ENCODE peak calls at places on chromosome 2, in nine cellular contexts. U is fibroblast of mammary gland, E is fibroblast of lung, S is tibial artery, H is dorsolateral prefrontal cortex, W is fibroblast of villous mesenchyme, F is heart left ventricle, C is AG04449, K is BJ. G is an unnamed sample.

GRCh38 chr2:212957184-212957583 is 194.2 kb downstream of the IKZF2 start:
- DNase-seq in W (no peak), K (no peak), H (no peak), U (no peak), F (no peak), E (no peak), S (no peak), C (no peak), G (no peak)

GRCh38 chr2:95071856-95072255 is 46.3 kb downstream of the MAL start:
- DNase-seq in H (no peak), C (no peak), W (no peak), E (no peak), F (no peak), U (no peak), S (no peak), K (no peak), G (no peak)

GRCh38 chr2:46434851-46435273 is 44.5 kb upstream of the TMEM247 start:
- DNase-seq in U (peak), W (peak), F (no peak), S (no peak), H (no peak), C (peak), E (peak), K (peak), G (peak)

GRCh38 chr2:64975232-64975791 is 13.9 kb upstream of the SLC1A4 start:
- DNase-seq in H (peak), W (peak), E (peak), C (peak), K (no peak), U (peak), S (peak), F (peak), G (peak)

GRCh38 chr2:3635171-3636008 is 22.6 kb upstream of the ALLC start:
- DNase-seq in E (no peak), H (no peak), F (no peak), K (no peak), W (peak), C (no peak), U (no peak), S (peak), G (no peak)

GRCh38 chr2:145800201-145801091 is 1280.5 kb upstream of the ZEB2 start:
- DNase-seq in H (no peak), S (no peak), F (no peak), U (peak), W (no peak), K (no peak), E (peak), C (no peak), G (no peak)

GRCh38 chr2:196535742-196536141 is 103.8 kb upstream of the CCDC150 start:
- DNase-seq in H (no peak), S (no peak), F (no peak), W (peak), C (no peak), K (no peak), U (no peak), E (no peak), G (no peak)

GRCh38 chr2:43193996-43194869 is 32.2 kb downstream of the ZFP36L2 start:
- DNase-seq in E (no peak), U (no peak), W (no peak), F (no peak), C (no peak), K (no peak), H (no peak), S (no peak), G (no peak)

GRCh38 chr2:201466050-201466660 is 14.6 kb downstream of the STRADB start:
- DNase-seq in E (peak), H (no peak), F (no peak), C (no peak), S (no peak), W (peak), K (peak), U (peak), G (peak)

GRCh38 chr2:83585250-83585649 is 873.8 kb downstream of the SUCLG1 start:
- DNase-seq in K (no peak), S (no peak), W (no peak), F (no peak), C (no peak), H (no peak), U (no peak), E (no peak), G (no peak)

GRCh38 chr2:237695201-237695780 is 67.9 kb downstream of the LRRFIP1 start:
- DNase-seq in U (peak), C (peak), F (no peak), K (peak), S (no peak), W (peak), E (peak), H (no peak), G (peak)

GRCh38 chr2:234958746-234959395 is 7.1 kb downstream of the SH3BP4 start:
- DNase-seq in H (no peak), K (no peak), U (no peak), W (no peak), F (no peak), S (no peak), C (no peak), E (no peak), G (no peak)

GRCh38 chr2:231200805-231201474 is 2.5 kb downstream of the ARMC9 start:
- DNase-seq in E (peak), C (no peak), U (peak), F (no peak), K (no peak), S (no peak), W (peak), H (no peak), G (peak)

GRCh38 chr2:26605969-26606846 is 35.0 kb downstream of the CIB4 start:
- DNase-seq in H (no peak), W (peak), F (no peak), E (no peak), C (no peak), K (no peak), U (peak), S (no peak), G (no peak)

GRCh38 chr2:199914372-199914958 is 3.4 kb downstream of the C2orf69 start:
- DNase-seq in U (no peak), C (no peak), K (no peak), S (no peak), F (no peak), E (no peak), H (no peak), W (no peak), G (no peak)
- TF ChIP-seq CTCF in U (no peak), C (no peak), K (no peak), S (no peak), F (no peak), E (no peak), H (no peak), W (no peak), G (no peak)

GRCh38 chr2:240256704-240257637 is 116.5 kb upstream of the OTOS start:
- DNase-seq in E (no peak), W (no peak), H (no peak), F (no peak), K (no peak), C (no peak), S (no peak), U (no peak), G (no peak)

GRCh38 chr2:240257940-240258580 is 117.6 kb upstream of the OTOS start:
- DNase-seq in E (no peak), S (no peak), U (no peak), K (no peak), C (no peak), H (no peak), W (no peak), F (no peak), G (no peak)

GRCh38 chr2:240255165-240255491 is 114.7 kb upstream of the OTOS start:
- DNase-seq in F (no peak), S (no peak), K (no peak), W (no peak), U (no peak), E (no peak), C (no peak), H (no peak), G (no peak)

GRCh38 chr2:240254337-240255164 is 114.1 kb upstream of the OTOS start:
- DNase-seq in H (no peak), E (no peak), C (no peak), U (no peak), F (no peak), K (no peak), W (no peak), S (no peak), G (no peak)

DNA sequence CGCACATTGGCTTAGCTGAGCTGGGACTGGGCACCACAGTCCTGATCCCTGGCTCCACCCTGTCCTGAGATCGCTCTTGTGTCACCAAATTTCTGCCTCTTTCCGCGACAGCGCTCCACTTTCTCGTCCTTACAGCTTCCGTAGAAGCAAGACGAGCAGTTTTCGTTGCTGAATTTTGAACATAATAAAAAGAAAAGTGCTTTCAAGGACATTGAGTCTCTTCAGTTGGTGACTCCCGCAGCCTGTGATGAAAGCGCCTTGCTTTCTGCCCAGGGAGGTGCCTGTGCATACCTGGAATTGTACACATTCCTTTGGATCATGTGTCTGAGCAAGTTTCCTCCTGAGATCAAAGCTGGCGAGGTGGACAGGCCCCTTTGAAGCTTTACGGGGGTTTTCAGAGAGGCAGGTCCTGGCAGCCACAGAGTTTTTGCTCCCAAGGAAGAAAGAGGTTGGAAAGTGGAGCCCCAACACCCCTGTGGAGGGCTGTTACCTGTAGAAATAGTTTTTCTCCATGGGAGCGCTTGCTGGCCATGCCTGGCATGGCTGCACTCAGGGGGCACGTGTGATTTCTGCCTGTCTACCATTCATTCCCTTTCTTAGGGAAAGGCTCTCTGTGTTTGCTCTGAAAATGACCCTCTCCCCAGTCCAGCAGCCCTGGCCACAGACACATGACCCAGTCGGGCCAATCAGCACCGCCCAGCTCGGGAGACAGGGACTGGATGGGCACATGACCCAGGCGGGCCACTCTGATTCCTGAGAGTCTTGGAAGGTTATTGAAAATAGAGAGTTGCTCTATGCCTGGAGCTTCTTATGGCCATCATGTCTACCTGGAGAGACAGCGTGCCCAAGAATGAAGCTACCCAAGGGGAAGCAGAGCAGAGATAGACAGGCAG is 115.6 kb upstream of the OTOS start:
- DNase-seq in U (no peak), K (no peak), S (no peak), C (no peak), E (peak), F (no peak), H (no peak), W (no peak), G (no peak)
- H3K4me3 ChIP-seq in U (no peak), K (no peak), S (no peak), C (no peak), E (no peak), F (no peak), H (no peak), W (no peak), G (no peak)

DNA sequence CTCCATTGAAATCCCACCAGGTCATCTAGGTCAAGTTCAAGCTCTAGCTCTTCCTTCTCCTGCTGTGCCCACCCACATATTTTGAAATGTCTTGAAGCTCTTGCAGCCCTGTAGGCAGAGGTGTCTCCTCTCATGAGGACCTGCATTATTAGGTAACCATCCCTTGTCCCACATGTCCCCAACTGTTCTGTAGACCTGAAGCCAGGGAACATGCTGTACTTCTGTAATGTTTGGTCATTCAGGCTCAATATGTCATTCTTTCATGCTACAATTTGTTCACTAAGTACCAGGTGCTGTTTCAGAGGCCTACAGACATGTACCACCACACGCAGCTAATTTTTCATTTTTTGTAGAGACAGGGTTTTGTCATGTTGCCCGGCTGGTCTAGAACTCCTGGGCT is 22.2 kb downstream of the SLC3A1 start:
- DNase-seq in K (no peak), C (no peak), H (no peak), S (no peak), U (no peak), F (no peak), E (no peak), W (no peak), G (no peak)
- TF ChIP-seq CTCF in K (no peak), C (no peak), H (no peak), S (no peak), U (no peak), F (no peak), E (no peak), W (no peak), G (no peak)

DNA sequence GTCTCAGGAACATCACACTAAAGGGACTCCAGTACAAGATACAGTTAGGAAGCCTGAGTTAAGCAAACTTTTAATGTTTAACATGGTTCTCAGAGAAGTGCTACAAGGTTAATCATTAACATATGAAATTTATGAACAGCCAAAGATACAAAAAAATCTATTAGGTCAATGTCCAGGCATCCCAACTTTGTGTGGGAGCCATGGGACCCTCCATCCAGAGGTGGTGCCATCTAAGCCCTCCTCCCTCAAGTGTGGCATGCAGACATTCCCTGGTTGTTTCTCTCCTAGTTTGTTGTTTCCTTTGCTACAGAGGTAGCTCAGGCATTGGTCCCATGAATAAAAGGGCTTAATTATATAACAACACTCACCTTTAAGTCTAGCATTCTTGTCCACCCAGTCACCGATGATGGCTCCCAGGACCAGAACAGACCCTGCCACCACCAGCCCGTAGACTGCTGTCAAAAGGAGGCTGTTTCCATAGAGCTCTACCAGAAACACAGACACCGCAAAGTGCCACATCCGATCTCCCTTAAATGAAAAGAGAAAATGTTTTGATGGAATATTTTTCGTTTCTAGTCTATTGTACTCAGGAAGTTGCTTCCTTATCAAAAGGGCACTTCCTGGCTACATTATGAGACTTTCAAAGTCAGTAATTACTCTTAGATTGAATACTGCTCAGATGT is 5.7 kb downstream of the SLC40A1 start:
- DNase-seq in U (no peak), H (no peak), F (no peak), E (no peak), W (no peak), S (no peak), K (no peak), C (no peak), G (no peak)
- H3K4me3 ChIP-seq in U (no peak), H (no peak), F (peak), E (no peak), W (no peak), S (peak), K (no peak), C (no peak), G (no peak)

GRCh38 chr2:130916438-130916705 is 79.7 kb downstream of the ARHGEF4 start:
- DNase-seq in E (no peak), K (no peak), U (no peak), C (no peak), H (no peak), F (no peak), W (no peak), S (no peak), G (no peak)

GRCh38 chr2:130915595-130916437 is 79.1 kb downstream of the ARHGEF4 start:
- DNase-seq in C (no peak), E (no peak), H (no peak), S (no peak), U (no peak), F (no peak), K (no peak), W (no peak), G (no peak)

GRCh38 chr2:130917006-130917688 is 80.4 kb downstream of the ARHGEF4 start:
- DNase-seq in F (no peak), H (no peak), U (no peak), K (no peak), W (no peak), S (no peak), E (no peak), C (no peak), G (no peak)

GRCh38 chr2:130920417-130921030 is 83.8 kb downstream of the ARHGEF4 start:
- DNase-seq in H (peak), W (peak), F (peak), K (peak), C (peak), E (peak), U (peak), S (peak), G (peak)

GRCh38 chr2:130918421-130918820 is 81.7 kb downstream of the ARHGEF4 start:
- DNase-seq in K (no peak), U (no peak), F (no peak), W (no peak), E (no peak), H (no peak), S (no peak), C (no peak), G (no peak)
- TF ChIP-seq CTCF in K (no peak), U (no peak), F (no peak), W (no peak), E (no peak), H (no peak), S (no peak), C (no peak), G (no peak)

GRCh38 chr2:25310965-25311865 is 30.5 kb downstream of the DNMT3A start:
- DNase-seq in F (peak), C (no peak), E (no peak), H (peak), W (no peak), K (no peak), U (no peak), S (no peak), G (no peak)

GRCh38 chr2:25311866-25312575 is 29.7 kb downstream of the DNMT3A start:
- DNase-seq in C (no peak), W (no peak), U (no peak), H (no peak), F (peak), S (no peak), K (no peak), E (no peak), G (no peak)

GRCh38 chr2:25313711-25314513 is 27.8 kb downstream of the DNMT3A start:
- DNase-seq in H (no peak), K (no peak), F (no peak), W (no peak), U (no peak), C (no peak), S (no peak), E (no peak), G (no peak)

GRCh38 chr2:25314514-25315315 is 27.0 kb downstream of the DNMT3A start:
- DNase-seq in K (no peak), U (no peak), S (peak), C (no peak), H (peak), F (peak), W (no peak), E (peak), G (no peak)

GRCh38 chr2:25312958-25313710 is 28.6 kb downstream of the DNMT3A start:
- DNase-seq in C (no peak), W (no peak), S (no peak), K (no peak), E (no peak), H (no peak), U (no peak), F (no peak), G (no peak)
- H3K4me3 ChIP-seq in C (no peak), W (no peak), S (no peak), K (no peak), E (no peak), H (no peak), U (no peak), F (no peak), G (no peak)

DNA sequence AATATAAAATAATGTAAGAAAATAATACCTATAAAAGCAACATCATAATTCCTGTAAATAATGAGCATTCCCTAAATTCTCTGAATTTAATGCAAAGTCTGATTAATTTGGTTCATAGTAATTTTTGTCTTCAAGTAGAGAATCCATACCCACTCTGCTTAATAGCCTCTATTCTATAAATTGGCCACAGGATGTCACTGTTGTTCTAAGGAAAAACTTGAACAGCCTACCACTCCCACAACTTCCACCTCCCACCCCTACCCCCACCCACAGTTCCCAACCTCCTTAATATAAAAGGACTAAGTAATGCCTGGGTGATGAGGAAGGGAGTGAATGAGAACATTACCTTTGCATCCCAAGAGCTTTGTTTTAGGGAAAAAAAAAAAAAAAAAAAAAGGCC is 27.2 kb upstream of the BBS5 start:
- DNase-seq in H (no peak), K (no peak), E (peak), C (no peak), S (no peak), U (peak), F (no peak), W (peak), G (peak)
- TF ChIP-seq CTCF in H (peak), K (peak), E (peak), C (peak), S (peak), U (peak), F (peak), W (peak), G (peak)

DNA sequence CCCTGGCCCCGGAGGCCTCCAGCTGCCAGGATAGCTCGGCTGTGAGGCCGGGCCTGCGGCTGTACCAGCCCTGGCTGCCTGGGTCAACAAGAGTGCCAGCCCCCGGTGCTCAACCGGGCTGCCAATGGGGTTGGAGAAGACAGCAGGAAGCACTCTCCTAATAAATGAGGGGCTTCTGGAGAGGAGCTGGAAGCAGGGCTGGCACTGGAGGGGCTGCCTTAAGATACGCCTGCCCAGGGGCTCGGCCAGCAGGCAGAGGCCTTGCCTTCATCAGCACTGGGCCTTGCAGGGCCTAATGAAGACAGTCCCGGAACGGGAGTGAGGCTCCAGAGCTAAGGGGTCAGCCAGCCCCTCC is 73.6 kb downstream of the TEX51 start:
- DNase-seq in W (no peak), U (no peak), S (no peak), F (no peak), K (no peak), C (no peak), E (no peak), H (no peak), G (no peak)
- H3K4me3 ChIP-seq in W (no peak), U (no peak), S (peak), F (peak), K (no peak), C (no peak), E (no peak), H (peak), G (no peak)

G was measured in HFF-Myc.